ENCODE peak calls at places on chromosomes 12 and 14, in five cellular contexts. F, X, L, T and M are unnamed samples.
A peak's percentile ranks its signal among the peaks of the same experiment; 100 is the strongest.

GRCh38 chr14:76810953-76811400 is 1.7 kb downstream of the ANGEL1 start:
- DNase-seq in L (peak; percentile 40), T (peak; percentile 36), F (no peak), X (peak; percentile 64), M (peak; percentile 15)

GRCh38 chr12:107650977-107651376 is 34.6 kb upstream of the PWP1 start:
- DNase-seq in X (no peak), L (no peak), T (no peak), F (no peak), M (no peak)

GRCh38 chr12:115374480-115375187 is 690.7 kb upstream of the TBX3 start:
- DNase-seq in L (peak; percentile 31), X (no peak), T (no peak), F (no peak), M (peak; percentile 7)

GRCh38 chr12:3304436-3305135 is 186.4 kb upstream of the PRMT8 start:
- DNase-seq in F (peak; percentile 27), X (peak; percentile 66), L (no peak), T (no peak), M (no peak)

GRCh38 chr12:19239616-19240234 is 110.2 kb downstream of the PLEKHA5 start:
- DNase-seq in X (peak; percentile 63), T (no peak), F (no peak), L (no peak), M (no peak)

GRCh38 chr14:25056688-25057078 is 6.7 kb upstream of the STXBP6 start:
- DNase-seq in T (no peak), L (no peak), X (no peak), F (no peak), M (no peak)

GRCh38 chr12:78192979-78193378 is 362.3 kb downstream of the NAV3 start:
- DNase-seq in T (no peak), L (no peak), F (no peak), X (peak; percentile 44), M (no peak)

GRCh38 chr12:67590122-67590795 is 58.3 kb upstream of the DYRK2 start:
- DNase-seq in X (no peak), T (no peak), F (no peak), L (no peak), M (no peak)

GRCh38 chr14:67622675-67623074 is 3.0 kb downstream of the ARG2 start:
- DNase-seq in L (no peak), F (peak; percentile 50), X (peak; percentile 90), T (no peak), M (no peak)

GRCh38 chr12:30437044-30437443 is 258.6 kb downstream of the IPO8 start:
- DNase-seq in L (no peak), F (no peak), X (peak; percentile 12), T (no peak), M (no peak)

GRCh38 chr12:27220057-27220987 is 23.8 kb upstream of the STK38L start:
- DNase-seq in X (peak; percentile 20), L (no peak), F (no peak), T (peak; percentile 38), M (peak; percentile 74)

GRCh38 chr12:8709124-8709830 is 11.5 kb downstream of the RIMKLB start:
- DNase-seq in X (no peak), L (no peak), F (no peak), T (no peak), M (no peak)

GRCh38 chr12:124645530-124646244 is 78.3 kb upstream of the NCOR2 start:
- DNase-seq in T (no peak), L (no peak), F (no peak), X (no peak), M (no peak)

GRCh38 chr12:124647316-124647715 is 79.9 kb upstream of the NCOR2 start:
- DNase-seq in X (no peak), F (no peak), T (no peak), L (no peak), M (no peak)

GRCh38 chr12:124648710-124649384 is 81.4 kb upstream of the NCOR2 start:
- DNase-seq in T (no peak), F (no peak), L (no peak), X (no peak), M (no peak)

GRCh38 chr12:124650912-124651311 is 83.5 kb upstream of the NCOR2 start:
- DNase-seq in T (no peak), L (no peak), X (no peak), F (no peak), M (no peak)

DNA sequence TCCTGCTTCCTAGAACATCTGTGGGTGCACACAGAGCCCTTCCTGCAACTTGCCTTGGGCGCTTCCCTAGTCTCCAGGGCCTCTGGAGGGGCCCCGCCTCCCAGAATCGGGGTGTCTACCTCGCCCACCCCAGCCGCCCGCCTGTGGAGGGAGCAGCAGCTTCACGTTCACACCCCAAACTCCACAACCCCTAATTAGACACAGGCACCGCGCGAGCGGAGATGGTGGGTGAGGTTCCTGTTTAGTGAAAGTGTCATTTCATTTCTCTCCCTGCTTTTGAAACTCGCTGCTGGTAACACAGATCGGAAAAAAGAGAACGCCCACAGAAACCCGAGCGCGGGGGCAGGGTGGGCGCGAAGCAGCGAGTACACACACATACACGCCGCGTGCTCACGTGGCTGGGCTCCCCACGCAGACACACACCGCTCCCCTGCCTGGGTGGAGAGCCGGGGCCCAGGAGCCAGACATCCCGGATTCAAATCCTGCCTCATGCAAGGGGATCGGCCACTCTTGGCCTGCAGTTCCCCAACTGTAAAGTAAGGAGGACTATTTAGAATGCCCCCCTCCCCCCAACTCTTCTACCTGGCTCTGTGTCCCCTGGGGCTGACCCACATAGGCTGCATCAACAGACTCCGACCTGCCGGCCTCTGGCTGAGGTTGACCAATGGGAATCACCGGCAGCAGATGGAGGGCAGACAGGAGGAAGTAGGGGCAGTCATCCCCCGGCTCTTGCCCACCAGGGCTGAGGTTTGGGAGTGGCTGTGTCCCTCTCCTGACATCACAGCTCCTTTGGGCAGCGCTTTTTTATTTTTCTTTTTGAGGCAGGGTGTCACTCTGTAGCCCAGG is 79.2 kb upstream of the NCOR2 start:
- DNase-seq in T (no peak), X (no peak), L (no peak), F (no peak), M (no peak)
- TF ChIP-seq CTCF in T (no peak), X (no peak), L (no peak), F (no peak), M (no peak)

GRCh38 chr12:6355491-6356373 is 13.9 kb upstream of the TNFRSF1A start:
- DNase-seq in F (no peak), L (no peak), T (no peak), X (no peak), M (no peak)
- TF ChIP-seq CTCF in F (no peak), L (no peak), T (peak; percentile 25), X (no peak), M (no peak)

GRCh38 chr12:121888083-121888477 is 510 bp upstream of the PSMD9 start:
- DNase-seq in F (no peak), L (no peak), X (no peak), T (no peak), M (no peak)
- TF ChIP-seq CTCF in F (no peak), L (no peak), X (no peak), T (no peak), M (no peak)

DNA sequence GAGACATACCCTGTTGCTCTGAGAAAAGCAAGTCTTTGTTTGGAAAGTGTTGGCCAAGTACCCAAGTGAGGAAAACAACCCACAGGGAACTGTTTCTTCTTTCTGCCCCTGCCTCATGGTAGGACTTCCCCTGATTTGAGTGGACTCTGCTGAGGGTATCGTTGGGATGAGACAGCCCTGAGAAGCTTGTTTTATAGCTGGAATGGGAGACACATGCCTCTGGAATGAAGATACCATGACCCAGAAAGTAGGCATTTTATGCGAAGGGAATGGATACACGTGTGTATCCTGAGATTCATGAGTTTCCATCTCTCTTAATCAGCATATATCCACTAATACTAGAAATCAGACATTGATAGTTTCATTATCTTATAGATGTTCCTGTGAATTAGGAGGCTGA is 382.3 kb downstream of the ATP23 start:
- DNase-seq in L (no peak), F (no peak), T (no peak), X (no peak), M (no peak)
- TF ChIP-seq CTCF in L (no peak), F (no peak), T (no peak), X (no peak), M (no peak)